ENCODE peak calls at places on chromosomes 1 and 21, in seven cellular contexts. K is NT2/D1; B is tibial artery; G is naive thymus-derived CD4-positive, alpha-beta T cell; P is psoas muscle; J is pancreas; L is CD8-positive, alpha-beta memory T cell. O is an unnamed sample.

GRCh38 chr1:71737768-71738167 is 544.6 kb downstream of the NEGR1 start:
- DNase-seq in K (peak; percentile 68), J (no peak), L (no peak), P (no peak), G (no peak), B (no peak), O (no peak)

GRCh38 chr1:243287128-243287470 is 31.3 kb downstream of the SDCCAG8 start:
- DNase-seq in K (no peak), L (no peak), G (no peak), P (no peak), B (no peak), J (no peak), O (no peak)

GRCh38 chr1:245641384-245641783 is 486.6 kb downstream of the KIF26B start:
- DNase-seq in K (no peak), G (no peak), J (no peak), L (no peak), B (no peak), P (no peak), O (no peak)

GRCh38 chr1:238223067-238223640 is 332.4 kb upstream of the ZP4 start:
- DNase-seq in J (no peak), K (no peak), L (no peak), B (no peak), G (no peak), P (no peak), O (no peak)

GRCh38 chr1:22738522-22738921 is 27.9 kb downstream of the EPHB2 start:
- DNase-seq in G (no peak), K (no peak), P (no peak), J (no peak), L (no peak), B (no peak), O (no peak)

GRCh38 chr1:92291372-92291999 is 7.3 kb downstream of the GLMN start:
- DNase-seq in G (peak; percentile 45), K (peak; percentile 36), B (no peak), J (no peak), L (no peak), P (no peak), O (no peak)

GRCh38 chr1:53619811-53620619 is 118.9 kb downstream of the GLIS1 start:
- DNase-seq in P (no peak), J (no peak), B (no peak), G (no peak), L (no peak), K (no peak), O (no peak)

GRCh38 chr21:17679002-17679600 is 66.4 kb upstream of the BTG3 start:
- DNase-seq in B (no peak), P (no peak), K (peak; percentile 52), J (no peak), G (peak; percentile 76), L (no peak), O (peak; percentile 1)

GRCh38 chr1:85297855-85298629 is 21.6 kb upstream of the BCL10 start:
- DNase-seq in G (no peak), K (no peak), J (peak; percentile 62), B (peak; percentile 45), L (peak; percentile 51), P (no peak), O (peak; percentile 51)

GRCh38 chr1:54835970-54836369 is 34.8 kb upstream of the TTC22 start:
- DNase-seq in L (no peak), G (no peak), K (no peak), J (no peak), P (no peak), B (no peak), O (no peak)

GRCh38 chr1:57281324-57281723 is 142.5 kb downstream of the DAB1 start:
- DNase-seq in B (no peak), L (no peak), P (no peak), J (no peak), K (no peak), G (no peak), O (no peak)

GRCh38 chr1:1876335-1876935 is 14.5 kb downstream of the GNB1 start:
- DNase-seq in B (no peak), P (no peak), G (no peak), L (no peak), J (no peak), K (no peak), O (no peak)

GRCh38 chr1:79497193-79497773 is 490.8 kb upstream of the ADGRL4 start:
- DNase-seq in K (peak; percentile 42), L (no peak), J (no peak), B (no peak), P (no peak), G (no peak), O (no peak)

GRCh38 chr1:173823776-173824314 is 628 bp upstream of the DARS2 start:
- DNase-seq in J (no peak), P (no peak), L (no peak), K (no peak), B (no peak), G (peak; percentile 4), O (no peak)

GRCh38 chr1:207244409-207244801 is 77.1 kb upstream of the CD55 start:
- DNase-seq in B (no peak), L (no peak), K (no peak), G (no peak), J (no peak), P (no peak), O (no peak)

GRCh38 chr1:11930571-11931445 is 3.7 kb upstream of the PLOD1 start:
- DNase-seq in L (no peak), K (no peak), G (no peak), J (peak; percentile 88), P (no peak), B (no peak), O (no peak)

GRCh38 chr1:221708987-221709386 is 32.9 kb downstream of the DUSP10 start:
- DNase-seq in J (peak; percentile 72), L (peak; percentile 53), G (peak; percentile 60), B (no peak), P (peak; percentile 57), K (no peak), O (peak; percentile 69)

GRCh38 chr1:151549199-151549598 is 9.1 kb downstream of the TUFT1 start:
- DNase-seq in B (no peak), L (no peak), J (no peak), K (no peak), G (no peak), P (no peak), O (no peak)

GRCh38 chr1:229862017-229862774 is 204.8 kb upstream of the GALNT2 start:
- DNase-seq in P (no peak), G (no peak), K (peak; percentile 48), B (no peak), J (no peak), L (no peak), O (no peak)

GRCh38 chr1:60569189-60569588 is 495.6 kb upstream of the C1orf87 start:
- DNase-seq in G (no peak), J (no peak), B (no peak), L (no peak), K (no peak), P (no peak), O (no peak)

DNA sequence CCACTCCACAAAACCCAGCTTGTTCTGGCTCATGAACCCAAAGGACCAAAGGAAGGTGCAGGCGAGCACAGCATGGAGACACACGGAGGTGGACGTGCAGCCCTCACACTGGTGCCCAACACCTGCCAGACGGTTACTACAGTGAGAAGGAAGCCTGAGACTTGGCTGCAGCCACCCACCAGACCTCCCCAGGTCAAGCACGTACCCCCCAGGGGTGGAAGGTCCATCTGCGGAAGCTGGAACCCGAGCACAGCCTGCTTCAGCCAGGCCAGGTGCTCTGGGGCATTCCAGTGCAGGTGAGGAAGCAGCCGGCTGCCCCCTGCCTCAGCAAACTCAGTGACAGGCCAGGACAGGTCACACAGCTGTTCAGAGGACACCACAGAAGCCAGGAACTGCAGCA is 16.0 kb upstream of the LSS start:
- DNase-seq in G (no peak), P (no peak), J (no peak), L (no peak), K (no peak), B (no peak), O (no peak)
- H3K36me3 ChIP-seq in G (peaks cover 30% of the 10 kb centered on the region), P (peaks cover 14% of the 10 kb centered on the region), J (no peaks in the 10 kb centered on the region), L (peaks cover 80% of the 10 kb centered on the region), K (peaks cover 97% of the 10 kb centered on the region), B (peaks cover 81% of the 10 kb centered on the region), O (peaks cover 84% of the 10 kb centered on the region)

GRCh38 chr1:234477373-234478151 is 1.4 kb downstream of the TARBP1 start:
- DNase-seq in B (no peak), P (no peak), G (no peak), J (no peak), K (no peak), L (no peak), O (no peak)

GRCh38 chr1:234478152-234478480 is 863 bp downstream of the TARBP1 start:
- DNase-seq in K (no peak), B (peak; percentile 41), L (peak; percentile 47), P (no peak), G (peak; percentile 78), J (peak; percentile 79), O (peak; percentile 45)

GRCh38 chr1:234474375-234474774 is 4.6 kb downstream of the TARBP1 start:
- DNase-seq in J (no peak), K (no peak), L (no peak), G (no peak), B (no peak), P (no peak), O (no peak)

GRCh38 chr1:234475166-234475793 is 3.7 kb downstream of the TARBP1 start:
- DNase-seq in P (no peak), J (no peak), K (no peak), G (no peak), B (no peak), L (no peak), O (no peak)

GRCh38 chr1:234476172-234476571 is 2.8 kb downstream of the TARBP1 start:
- DNase-seq in G (no peak), B (no peak), L (no peak), K (no peak), J (no peak), P (no peak), O (no peak)
- H3K4me1 ChIP-seq in G (peaks cover 26% of the 10 kb centered on the region), B (peaks cover 2% of the 10 kb centered on the region), L (peaks cover 40% of the 10 kb centered on the region), K (no peaks in the 10 kb centered on the region), J (peaks cover 12% of the 10 kb centered on the region), P (peaks cover 4% of the 10 kb centered on the region), O (peaks cover 7% of the 10 kb centered on the region)

GRCh38 chr1:35932941-35933340 is 2.0 kb downstream of the AGO3 start:
- DNase-seq in J (no peak), B (no peak), K (no peak), P (no peak), L (no peak), G (no peak), O (no peak)
- H3K4me3 ChIP-seq in J (no peak overlapping the region), B (no peak overlapping the region), K (no peak overlapping the region), P (no peak overlapping the region), L (no peak overlapping the region), G (no peak overlapping the region), O (no peak overlapping the region)

DNA sequence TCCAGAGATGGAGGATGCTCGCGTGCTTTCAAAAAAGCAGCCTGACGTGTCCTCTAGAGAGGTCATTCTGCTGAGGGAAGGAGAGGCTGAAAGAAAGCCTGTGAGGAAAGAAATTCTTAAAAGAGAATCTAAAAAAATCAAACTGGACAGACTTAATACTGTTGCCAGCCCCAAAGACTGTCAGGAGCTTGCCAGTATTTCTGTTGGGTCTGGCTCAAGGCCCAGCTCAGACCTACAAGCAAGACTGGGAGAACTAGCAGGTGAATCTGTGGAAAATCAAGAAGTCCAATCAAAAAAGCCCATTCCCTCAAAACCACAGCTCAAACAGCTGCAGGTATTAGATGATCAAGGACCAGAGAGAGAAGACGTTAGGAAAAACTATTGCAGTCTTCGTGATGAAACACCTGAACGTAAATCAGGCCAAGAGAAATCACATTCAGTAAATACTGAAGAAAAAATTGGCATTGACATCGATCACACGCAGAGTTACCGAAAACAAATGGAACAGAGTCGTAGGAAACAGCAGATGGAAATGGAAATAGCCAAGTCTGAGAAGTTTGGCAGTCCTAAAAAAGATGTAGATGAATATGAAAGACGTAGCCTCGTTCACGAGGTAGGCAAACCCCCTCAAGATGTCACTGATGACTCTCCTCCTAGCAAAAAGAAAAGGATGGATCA is 46.5 kb downstream of the ZBTB17 start:
- DNase-seq in J (peak; percentile 28), L (no peak), B (no peak), K (no peak), G (no peak), P (no peak), O (no peak)
- H3K36me3 ChIP-seq in J (peaks cover 3% of the 10 kb centered on the region), L (peaks cover 62% of the 10 kb centered on the region), B (peaks cover 91% of the 10 kb centered on the region), K (peaks cover 90% of the 10 kb centered on the region), G (peaks cover 14% of the 10 kb centered on the region), P (peaks cover 10% of the 10 kb centered on the region), O (peaks cover 88% of the 10 kb centered on the region)